ENCODE peak calls at places on chromosomes 4 and X, in seven cellular contexts. Q is stimulated activated CD4-positive, alpha-beta T cell treated with anti-CD3 and anti-CD28 coated beads, Interleukin-15, amount 100 ng/mL, for 1 hour; T is activated CD4-positive, alpha-beta T cell treated with anti-CD3 and anti-CD28 coated beads for 4 hours; O is Caki2; D is lower lobe of right lung; U is T-helper 17 cell; I is CD4-positive, CD25-positive, alpha-beta regulatory T cell. A is an unnamed sample.

GRCh38 chrX:50704987-50705386 is 109.0 kb downstream of the SHROOM4 start:
- DNase-seq in Q (no peak), T (no peak), O (no peak), D (no peak), U (no peak), I (no peak), A (no peak)

GRCh38 chr4:87717276-87718031 is 67.4 kb downstream of the DMP1 start:
- DNase-seq in Q (no peak), T (no peak), O (no peak), D (no peak), U (no peak), I (no peak), A (peak)

GRCh38 chr4:176034498-176034897 is 31.1 kb upstream of the WDR17 start:
- DNase-seq in Q (no peak), T (peak), O (peak), D (no peak), U (no peak), I (no peak), A (peak)

GRCh38 chr4:53507671-53508286 is 83.5 kb downstream of the LNX1 start:
- DNase-seq in Q (no peak), T (no peak), O (peak), D (no peak), U (no peak), I (no peak), A (peak)

GRCh38 chr4:91936301-91936700 is 367.5 kb upstream of the GRID2 start:
- DNase-seq in Q (no peak), T (no peak), O (no peak), D (no peak), U (no peak), I (no peak), A (peak)

GRCh38 chr4:14247767-14248166 is 620.2 kb upstream of the BOD1L1 start:
- DNase-seq in Q (no peak), T (no peak), O (no peak), D (no peak), U (no peak), I (no peak), A (no peak)

GRCh38 chr4:16290681-16291420 is 64.6 kb upstream of the TAPT1 start:
- DNase-seq in Q (no peak), T (no peak), O (no peak), D (no peak), U (no peak), I (no peak), A (no peak)

GRCh38 chrX:48470833-48471118 is 716 bp upstream of the SLC38A5 start:
- DNase-seq in Q (no peak), T (no peak), O (no peak), D (no peak), U (no peak), I (no peak), A (no peak)

A was measured in choroid plexus epithelial cell.